ENCODE peak calls at places on chromosomes 2 and 18, in eight cellular contexts. One of them, this sample, is unnamed.

GRCh38 chr2:119387381-119388129 is 20.8 kb downstream of the DBI start:
- DNase-seq in DND-41: peak; percentile 33
- DNase-seq in psoas muscle: peak; percentile 74
- DNase-seq in neural progenitor cell: no peak
- DNase-seq in breast epithelium: peak; percentile 86
- DNase-seq in A673: peak; percentile 94
- DNase-seq in sigmoid colon: peak; percentile 74
- DNase-seq in A549: no peak
- DNase-seq in this sample: no peak

GRCh38 chr2:66570471-66570870 is 135.5 kb downstream of the MEIS1 start:
- DNase-seq in DND-41: no peak
- DNase-seq in psoas muscle: no peak
- DNase-seq in neural progenitor cell: no peak
- DNase-seq in breast epithelium: no peak
- DNase-seq in A673: no peak
- DNase-seq in sigmoid colon: no peak
- DNase-seq in A549: no peak
- DNase-seq in this sample: no peak

GRCh38 chr18:79513381-79514081 is 117.8 kb downstream of the NFATC1 start:
- DNase-seq in DND-41: no peak
- DNase-seq in psoas muscle: peak; percentile 37
- DNase-seq in neural progenitor cell: no peak
- DNase-seq in breast epithelium: peak; percentile 13
- DNase-seq in A673: no peak
- DNase-seq in sigmoid colon: peak; percentile 54
- DNase-seq in A549: no peak
- DNase-seq in this sample: no peak

GRCh38 chr2:1494906-1495305 is 81.6 kb downstream of the TPO start:
- DNase-seq in DND-41: no peak
- DNase-seq in psoas muscle: no peak
- DNase-seq in neural progenitor cell: no peak
- DNase-seq in breast epithelium: no peak
- DNase-seq in A673: no peak
- DNase-seq in sigmoid colon: peak; percentile 39
- DNase-seq in A549: no peak
- DNase-seq in this sample: no peak

GRCh38 chr2:219453691-219454131 is 19.1 kb downstream of the SPEG start:
- DNase-seq in DND-41: no peak
- DNase-seq in psoas muscle: peak; percentile 78
- DNase-seq in neural progenitor cell: peak; percentile 34
- DNase-seq in breast epithelium: peak; percentile 97
- DNase-seq in A673: no peak
- DNase-seq in sigmoid colon: peak; percentile 100
- DNase-seq in A549: no peak
- DNase-seq in this sample: no peak

GRCh38 chr18:9094307-9095226 is 7.9 kb upstream of the NDUFV2 start:
- DNase-seq in DND-41: no peak
- DNase-seq in psoas muscle: no peak
- DNase-seq in neural progenitor cell: no peak
- DNase-seq in breast epithelium: no peak
- DNase-seq in A673: no peak
- DNase-seq in sigmoid colon: no peak
- DNase-seq in A549: peak; percentile 35
- DNase-seq in this sample: peak; percentile 18

GRCh38 chr2:220191031-220191430 is 563.6 kb downstream of the SLC4A3 start:
- DNase-seq in DND-41: no peak
- DNase-seq in psoas muscle: no peak
- DNase-seq in neural progenitor cell: no peak
- DNase-seq in breast epithelium: no peak
- DNase-seq in A673: no peak
- DNase-seq in sigmoid colon: no peak
- DNase-seq in A549: no peak
- DNase-seq in this sample: no peak

GRCh38 chr18:43061816-43062215 is 53.7 kb downstream of the RIT2 start:
- DNase-seq in DND-41: no peak
- DNase-seq in psoas muscle: no peak
- DNase-seq in neural progenitor cell: peak; percentile 3
- DNase-seq in breast epithelium: no peak
- DNase-seq in A673: no peak
- DNase-seq in sigmoid colon: no peak
- DNase-seq in A549: no peak
- DNase-seq in this sample: no peak

GRCh38 chr2:23712756-23713151 is 214.2 kb downstream of the ATAD2B start:
- DNase-seq in DND-41: no peak
- DNase-seq in psoas muscle: no peak
- DNase-seq in neural progenitor cell: no peak
- DNase-seq in breast epithelium: no peak
- DNase-seq in A673: no peak
- DNase-seq in sigmoid colon: peak; percentile 52
- DNase-seq in A549: no peak
- DNase-seq in this sample: no peak

GRCh38 chr2:164570475-164570874 is 50.8 kb downstream of the GRB14 start:
- DNase-seq in DND-41: no peak
- DNase-seq in psoas muscle: no peak
- DNase-seq in neural progenitor cell: no peak
- DNase-seq in breast epithelium: no peak
- DNase-seq in A673: no peak
- DNase-seq in sigmoid colon: no peak
- DNase-seq in A549: no peak
- DNase-seq in this sample: no peak

GRCh38 chr2:164569334-164569733 is 51.9 kb downstream of the GRB14 start:
- DNase-seq in DND-41: no peak
- DNase-seq in psoas muscle: no peak
- DNase-seq in neural progenitor cell: no peak
- DNase-seq in breast epithelium: no peak
- DNase-seq in A673: no peak
- DNase-seq in sigmoid colon: no peak
- DNase-seq in A549: no peak
- DNase-seq in this sample: no peak

GRCh38 chr2:164574931-164575330 is 46.4 kb downstream of the GRB14 start:
- DNase-seq in DND-41: no peak
- DNase-seq in psoas muscle: no peak
- DNase-seq in neural progenitor cell: no peak
- DNase-seq in breast epithelium: no peak
- DNase-seq in A673: no peak
- DNase-seq in sigmoid colon: no peak
- DNase-seq in A549: no peak
- DNase-seq in this sample: no peak
- TF ChIP-seq CTCF in DND-41: no peak
- TF ChIP-seq CTCF in psoas muscle: no peak
- TF ChIP-seq CTCF in neural progenitor cell: no peak
- TF ChIP-seq CTCF in breast epithelium: no peak
- TF ChIP-seq CTCF in A673: no peak
- TF ChIP-seq CTCF in sigmoid colon: no peak
- TF ChIP-seq CTCF in A549: peak; percentile 10
- TF ChIP-seq CTCF in this sample: no peak

GRCh38 chr2:101146535-101146934 is 4.6 kb downstream of the TBC1D8 start:
- DNase-seq in DND-41: no peak
- DNase-seq in psoas muscle: no peak
- DNase-seq in neural progenitor cell: no peak
- DNase-seq in breast epithelium: no peak
- DNase-seq in A673: no peak
- DNase-seq in sigmoid colon: no peak
- DNase-seq in A549: no peak
- DNase-seq in this sample: no peak
- H3K27ac ChIP-seq in DND-41: no peak overlapping the region
- H3K27ac ChIP-seq in psoas muscle: peak overlapping the region; percentile 48
- H3K27ac ChIP-seq in neural progenitor cell: no peak overlapping the region
- H3K27ac ChIP-seq in breast epithelium: no peak overlapping the region
- H3K27ac ChIP-seq in A673: no peak overlapping the region
- H3K27ac ChIP-seq in sigmoid colon: no peak overlapping the region
- H3K27ac ChIP-seq in A549: no peak overlapping the region
- H3K27ac ChIP-seq in this sample: no peak overlapping the region

DNA sequence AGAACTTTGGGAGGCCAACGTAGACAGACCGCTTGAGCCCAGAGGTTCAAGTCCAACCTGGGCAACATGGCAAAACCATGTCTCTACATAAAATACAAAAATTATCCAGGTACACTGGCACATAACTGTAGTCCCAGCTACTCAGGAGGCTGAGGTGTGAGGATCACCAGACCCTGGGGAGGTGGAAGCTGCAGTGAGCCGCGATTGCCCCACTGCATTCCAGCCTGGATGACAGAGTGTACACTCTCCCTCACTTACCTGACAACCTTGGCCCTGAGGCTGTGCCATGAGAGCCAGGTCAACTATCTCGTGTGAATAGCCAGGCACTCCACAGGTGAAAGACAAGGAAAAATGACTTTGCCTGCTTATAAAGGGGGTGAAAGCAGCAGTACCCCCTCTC is 39.3 kb downstream of the CBLN2 start:
- DNase-seq in DND-41: no peak
- DNase-seq in psoas muscle: no peak
- DNase-seq in neural progenitor cell: no peak
- DNase-seq in breast epithelium: no peak
- DNase-seq in A673: no peak
- DNase-seq in sigmoid colon: no peak
- DNase-seq in A549: no peak
- DNase-seq in this sample: no peak
- H3K9me3 ChIP-seq in DND-41: no peaks in the 10 kb centered on the region
- H3K9me3 ChIP-seq in psoas muscle: no peaks in the 10 kb centered on the region
- H3K9me3 ChIP-seq in neural progenitor cell: no peaks in the 10 kb centered on the region
- H3K9me3 ChIP-seq in breast epithelium: no peaks in the 10 kb centered on the region
- H3K9me3 ChIP-seq in A673: no peaks in the 10 kb centered on the region
- H3K9me3 ChIP-seq in sigmoid colon: no peaks in the 10 kb centered on the region
- H3K9me3 ChIP-seq in A549: no peaks in the 10 kb centered on the region
- H3K9me3 ChIP-seq in this sample: no peaks in the 10 kb centered on the region

GRCh38 chr2:200585730-200586643 is at the start of gene AOX1:
- DNase-seq in DND-41: no peak
- DNase-seq in psoas muscle: peak; percentile 87
- DNase-seq in neural progenitor cell: peak; percentile 86
- DNase-seq in breast epithelium: no peak
- DNase-seq in A673: peak; percentile 68
- DNase-seq in sigmoid colon: peak; percentile 90
- DNase-seq in A549: no peak
- DNase-seq in this sample: peak; percentile 17
- TF ChIP-seq CTCF in DND-41: no peak
- TF ChIP-seq CTCF in psoas muscle: no peak
- TF ChIP-seq CTCF in neural progenitor cell: peak; percentile 37
- TF ChIP-seq CTCF in breast epithelium: no peak
- TF ChIP-seq CTCF in A673: peak; percentile 35
- TF ChIP-seq CTCF in sigmoid colon: no peak
- TF ChIP-seq CTCF in A549: no peak
- TF ChIP-seq CTCF in this sample: no peak

DNA sequence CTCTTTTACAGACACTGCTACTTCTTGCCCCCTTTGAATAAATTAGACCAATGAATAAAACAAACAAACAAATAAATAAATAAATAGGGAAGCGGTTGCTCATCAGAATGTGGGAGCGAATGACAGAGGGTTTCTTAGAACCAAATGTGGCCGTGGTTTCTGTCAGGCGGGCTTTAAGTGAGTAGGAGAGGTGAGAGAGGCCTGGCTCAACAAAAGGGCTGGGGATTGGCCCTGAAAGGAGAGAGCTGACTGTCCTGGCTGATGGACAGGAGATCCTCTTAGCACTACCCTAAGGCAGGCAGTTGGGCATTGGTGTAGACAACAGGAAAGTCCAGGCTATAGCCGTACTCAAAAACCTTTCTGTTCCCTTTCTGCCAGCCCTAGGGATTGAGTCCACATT is 6.6 kb downstream of the IL1B start:
- DNase-seq in DND-41: no peak
- DNase-seq in psoas muscle: no peak
- DNase-seq in neural progenitor cell: no peak
- DNase-seq in breast epithelium: no peak
- DNase-seq in A673: no peak
- DNase-seq in sigmoid colon: no peak
- DNase-seq in A549: no peak
- DNase-seq in this sample: no peak
- H3K27ac ChIP-seq in DND-41: no peak overlapping the region
- H3K27ac ChIP-seq in psoas muscle: no peak overlapping the region
- H3K27ac ChIP-seq in neural progenitor cell: no peak overlapping the region
- H3K27ac ChIP-seq in breast epithelium: no peak overlapping the region
- H3K27ac ChIP-seq in A673: no peak overlapping the region
- H3K27ac ChIP-seq in sigmoid colon: no peak overlapping the region
- H3K27ac ChIP-seq in A549: no peak overlapping the region
- H3K27ac ChIP-seq in this sample: no peak overlapping the region